ENCODE peak calls at places on chromosome 10, in seven cellular contexts. B, L, M, O, S, D and V are unnamed samples.

GRCh38 chr10:16470747-16471146 is 33.9 kb downstream of the PTER start:
- DNase-seq in B (no peak), L (no peak), M (no peak), O (no peak), S (no peak), D (no peak), V (no peak)

GRCh38 chr10:67609996-67610793 is 85.8 kb downstream of the CTNNA3 start:
- DNase-seq in B (no peak), L (no peak), M (no peak), O (no peak), S (no peak), D (peak), V (no peak)

GRCh38 chr10:96671207-96671890 is 49.0 kb downstream of the PIK3AP1 start:
- DNase-seq in B (no peak), L (no peak), M (no peak), O (no peak), S (no peak), D (no peak), V (no peak)

GRCh38 chr10:6231730-6232129 is 29.0 kb downstream of the PFKFB3 start:
- DNase-seq in B (no peak), L (no peak), M (no peak), O (no peak), S (no peak), D (no peak), V (no peak)

GRCh38 chr10:52568309-52568708 is 204.3 kb downstream of the MBL2 start:
- DNase-seq in B (no peak), L (peak), M (no peak), O (no peak), S (no peak), D (no peak), V (no peak)

GRCh38 chr10:99630439-99630838 is 10.2 kb upstream of the SLC25A28 start:
- DNase-seq in B (no peak), L (peak), M (no peak), O (peak), S (no peak), D (peak), V (peak)

GRCh38 chr10:59079386-59080226 is 96.8 kb upstream of the PHYHIPL start:
- DNase-seq in B (no peak), L (peak), M (no peak), O (no peak), S (peak), D (peak), V (peak)

GRCh38 chr10:105585753-105586152 is 944.7 kb downstream of the SORCS3 start:
- DNase-seq in B (no peak), L (no peak), M (no peak), O (peak), S (no peak), D (peak), V (no peak)

GRCh38 chr10:50512743-50513416 is 110.9 kb downstream of the SGMS1 start:
- DNase-seq in B (no peak), L (no peak), M (no peak), O (no peak), S (no peak), D (no peak), V (no peak)